ENCODE peak calls at places on chromosome 4, in four cellular contexts. K is pancreas; Q is stimulated activated CD8-positive, alpha-beta memory T cell treated with anti-CD3 and anti-CD28 coated beads, Interleukin-12 subunit alpha, Interleukin-12 subunit beta, amount 100 ng/mL, for 1 hour; F is CD8-positive, alpha-beta memory T cell. H is an unnamed sample.

GRCh38 chr4:89285735-89286134 is 21.9 kb downstream of the GPRIN3 start:
- DNase-seq in K (no peak), Q (no peak), F (no peak), H (no peak)

GRCh38 chr4:98710831-98711230 is 52.4 kb upstream of the TSPAN5 start:
- DNase-seq in K (no peak), Q (no peak), F (no peak), H (no peak)

GRCh38 chr4:70722199-70722791 is 531 bp downstream of the RUFY3 start:
- DNase-seq in K (no peak), Q (peak), F (no peak), H (no peak)

GRCh38 chr4:138243369-138243768 is 1.2 kb upstream of the SLC7A11 start:
- DNase-seq in K (no peak), Q (no peak), F (no peak), H (no peak)

GRCh38 chr4:184826315-184827266 is 823 bp upstream of the ACSL1 start:
- DNase-seq in K (no peak), Q (peak), F (peak), H (peak)

GRCh38 chr4:162352580-162353107 is 188.8 kb upstream of the FSTL5 start:
- DNase-seq in K (no peak), Q (no peak), F (no peak), H (no peak)

GRCh38 chr4:81466841-81467671 is 4.7 kb downstream of the RASGEF1B start:
- DNase-seq in K (no peak), Q (peak), F (peak), H (peak)

GRCh38 chr4:75087865-75088264 is 154.9 kb downstream of the PARM1 start:
- DNase-seq in K (no peak), Q (no peak), F (no peak), H (no peak)

GRCh38 chr4:101356928-101357327 is 9.6 kb upstream of the PPP3CA start:
- DNase-seq in K (no peak), Q (no peak), F (no peak), H (no peak)

GRCh38 chr4:183074288-183074990 is 24.6 kb upstream of the WWC2 start:
- DNase-seq in K (no peak), Q (no peak), F (no peak), H (no peak)

GRCh38 chr4:121863787-121864186 is 6.5 kb downstream of the BBS7 start:
- DNase-seq in K (no peak), Q (no peak), F (no peak), H (no peak)

GRCh38 chr4:151675366-151676060 is 85.3 kb downstream of the GATB start:
- DNase-seq in K (no peak), Q (no peak), F (no peak), H (no peak)

GRCh38 chr4:144578681-144579080 is 67.3 kb upstream of the HHIP start:
- DNase-seq in K (no peak), Q (no peak), F (no peak), H (no peak)

GRCh38 chr4:1872918-1873269 is 1.7 kb downstream of the NSD2 start:
- DNase-seq in K (no peak), Q (no peak), F (no peak), H (no peak)

GRCh38 chr4:22264261-22264660 is 251.6 kb downstream of the ADGRA3 start:
- DNase-seq in K (no peak), Q (no peak), F (no peak), H (no peak)

GRCh38 chr4:182800216-182800515 is 117.0 kb downstream of the DCTD start:
- DNase-seq in K (no peak), Q (no peak), F (no peak), H (no peak)

GRCh38 chr4:80931645-80932215 is 98.8 kb upstream of the BMP3 start:
- DNase-seq in K (no peak), Q (no peak), F (no peak), H (no peak)

GRCh38 chr4:124144302-124144701 is 568.2 kb downstream of the ANKRD50 start:
- DNase-seq in K (no peak), Q (no peak), F (no peak), H (no peak)

GRCh38 chr4:65645185-65645584 is 25.1 kb downstream of the EPHA5 start:
- DNase-seq in K (no peak), Q (no peak), F (no peak), H (no peak)

GRCh38 chr4:1379351-1379781 is 26.9 kb downstream of the NKX1-1 start:
- DNase-seq in K (peak), Q (no peak), F (no peak), H (no peak)

GRCh38 chr4:18319456-18319855 is 297.9 kb upstream of the LCORL start:
- DNase-seq in K (no peak), Q (no peak), F (no peak), H (no peak)

GRCh38 chr4:35106091-35106734 is 1138.1 kb downstream of the ARAP2 start:
- DNase-seq in K (no peak), Q (no peak), F (no peak), H (no peak)

GRCh38 chr4:56445699-56446098 is 9.6 kb downstream of the PAICS start:
- DNase-seq in K (no peak), Q (no peak), F (no peak), H (no peak)

GRCh38 chr4:184357164-184357563 is 117.2 kb downstream of the IRF2 start:
- DNase-seq in K (no peak), Q (no peak), F (no peak), H (no peak)

GRCh38 chr4:31362756-31363155 is 642.6 kb downstream of the PCDH7 start:
- DNase-seq in K (no peak), Q (no peak), F (no peak), H (no peak)

GRCh38 chr4:147778942-147779341 is 47.1 kb downstream of the ARHGAP10 start:
- DNase-seq in K (no peak), Q (no peak), F (no peak), H (no peak)

GRCh38 chr4:152278505-152279301 is 257.2 kb downstream of the FBXW7 start:
- DNase-seq in K (no peak), Q (no peak), F (no peak), H (no peak)

GRCh38 chr4:140049924-140050681 is 103.9 kb downstream of the MAML3 start:
- DNase-seq in K (no peak), Q (no peak), F (no peak), H (no peak)

H was measured in immature natural killer cell.